ENCODE peak calls at places on chromosomes 6 and 20, in five cellular contexts. One of them, this sample, is unnamed.

GRCh38 chr6:110689275-110689935 is 125.9 kb downstream of the CDK19 start:
- DNase-seq in AG04450: no peak
- DNase-seq in activated naive CD8-positive, alpha-beta T cell treated with anti-CD3 and anti-CD28 coated beads, Interleukin-2, amount 50 U/mL, for 24 hours: no peak
- DNase-seq in left ventricle myocardium superior: no peak
- DNase-seq in HCT116: no peak
- DNase-seq in this sample: peak; percentile 20

GRCh38 chr6:22320750-22321149 is 23.9 kb upstream of the PRL start:
- DNase-seq in AG04450: peak; percentile 76
- DNase-seq in activated naive CD8-positive, alpha-beta T cell treated with anti-CD3 and anti-CD28 coated beads, Interleukin-2, amount 50 U/mL, for 24 hours: no peak
- DNase-seq in left ventricle myocardium superior: no peak
- DNase-seq in HCT116: peak; percentile 24
- DNase-seq in this sample: no peak

GRCh38 chr6:39169448-39170344 is 54.7 kb upstream of the SAYSD1 start:
- DNase-seq in AG04450: no peak
- DNase-seq in activated naive CD8-positive, alpha-beta T cell treated with anti-CD3 and anti-CD28 coated beads, Interleukin-2, amount 50 U/mL, for 24 hours: no peak
- DNase-seq in left ventricle myocardium superior: no peak
- DNase-seq in HCT116: no peak
- DNase-seq in this sample: peak; percentile 71

GRCh38 chr6:42315991-42316378 is 98.3 kb upstream of the MRPS10 start:
- DNase-seq in AG04450: peak; percentile 86
- DNase-seq in activated naive CD8-positive, alpha-beta T cell treated with anti-CD3 and anti-CD28 coated beads, Interleukin-2, amount 50 U/mL, for 24 hours: peak; percentile 37
- DNase-seq in left ventricle myocardium superior: no peak
- DNase-seq in HCT116: peak; percentile 90
- DNase-seq in this sample: no peak

GRCh38 chr20:47578543-47578942 is 76.9 kb downstream of the NCOA3 start:
- DNase-seq in AG04450: no peak
- DNase-seq in activated naive CD8-positive, alpha-beta T cell treated with anti-CD3 and anti-CD28 coated beads, Interleukin-2, amount 50 U/mL, for 24 hours: no peak
- DNase-seq in left ventricle myocardium superior: no peak
- DNase-seq in HCT116: no peak
- DNase-seq in this sample: no peak

GRCh38 chr6:163412345-163412744 is 2.2 kb upstream of the QKI start:
- DNase-seq in AG04450: no peak
- DNase-seq in activated naive CD8-positive, alpha-beta T cell treated with anti-CD3 and anti-CD28 coated beads, Interleukin-2, amount 50 U/mL, for 24 hours: no peak
- DNase-seq in left ventricle myocardium superior: no peak
- DNase-seq in HCT116: no peak
- DNase-seq in this sample: no peak

GRCh38 chr20:49957487-49957938 is 21.3 kb downstream of the RNF114 start:
- DNase-seq in AG04450: no peak
- DNase-seq in activated naive CD8-positive, alpha-beta T cell treated with anti-CD3 and anti-CD28 coated beads, Interleukin-2, amount 50 U/mL, for 24 hours: no peak
- DNase-seq in left ventricle myocardium superior: no peak
- DNase-seq in HCT116: no peak
- DNase-seq in this sample: no peak

GRCh38 chr6:122806290-122806689 is 17.2 kb downstream of the SMPDL3A start:
- DNase-seq in AG04450: no peak
- DNase-seq in activated naive CD8-positive, alpha-beta T cell treated with anti-CD3 and anti-CD28 coated beads, Interleukin-2, amount 50 U/mL, for 24 hours: no peak
- DNase-seq in left ventricle myocardium superior: no peak
- DNase-seq in HCT116: no peak
- DNase-seq in this sample: no peak

GRCh38 chr20:45014671-45015415 is 48.5 kb downstream of the STK4 start:
- DNase-seq in AG04450: no peak
- DNase-seq in activated naive CD8-positive, alpha-beta T cell treated with anti-CD3 and anti-CD28 coated beads, Interleukin-2, amount 50 U/mL, for 24 hours: no peak
- DNase-seq in left ventricle myocardium superior: no peak
- DNase-seq in HCT116: no peak
- DNase-seq in this sample: no peak

GRCh38 chr6:32337166-32337805 is 34.4 kb downstream of the TSBP1 start:
- DNase-seq in AG04450: no peak
- DNase-seq in activated naive CD8-positive, alpha-beta T cell treated with anti-CD3 and anti-CD28 coated beads, Interleukin-2, amount 50 U/mL, for 24 hours: no peak
- DNase-seq in left ventricle myocardium superior: no peak
- DNase-seq in HCT116: no peak
- DNase-seq in this sample: no peak

GRCh38 chr20:2139736-2140135 is 38.1 kb downstream of the STK35 start:
- DNase-seq in AG04450: no peak
- DNase-seq in activated naive CD8-positive, alpha-beta T cell treated with anti-CD3 and anti-CD28 coated beads, Interleukin-2, amount 50 U/mL, for 24 hours: no peak
- DNase-seq in left ventricle myocardium superior: no peak
- DNase-seq in HCT116: no peak
- DNase-seq in this sample: no peak

GRCh38 chr20:3509064-3509463 is 38.2 kb downstream of the ATRN start:
- DNase-seq in AG04450: no peak
- DNase-seq in activated naive CD8-positive, alpha-beta T cell treated with anti-CD3 and anti-CD28 coated beads, Interleukin-2, amount 50 U/mL, for 24 hours: no peak
- DNase-seq in left ventricle myocardium superior: no peak
- DNase-seq in HCT116: no peak
- DNase-seq in this sample: no peak

GRCh38 chr6:69059413-69059812 is 424.3 kb downstream of the ADGRB3 start:
- DNase-seq in AG04450: no peak
- DNase-seq in activated naive CD8-positive, alpha-beta T cell treated with anti-CD3 and anti-CD28 coated beads, Interleukin-2, amount 50 U/mL, for 24 hours: no peak
- DNase-seq in left ventricle myocardium superior: no peak
- DNase-seq in HCT116: no peak
- DNase-seq in this sample: no peak

GRCh38 chr20:19757973-19758887 is at the start of gene RIN2:
- DNase-seq in AG04450: peak; percentile 79
- DNase-seq in activated naive CD8-positive, alpha-beta T cell treated with anti-CD3 and anti-CD28 coated beads, Interleukin-2, amount 50 U/mL, for 24 hours: no peak
- DNase-seq in left ventricle myocardium superior: peak; percentile 94
- DNase-seq in HCT116: peak; percentile 21
- DNase-seq in this sample: peak; percentile 95

GRCh38 chr6:52310932-52311331 is 26.4 kb upstream of the MCM3 start:
- DNase-seq in AG04450: no peak
- DNase-seq in activated naive CD8-positive, alpha-beta T cell treated with anti-CD3 and anti-CD28 coated beads, Interleukin-2, amount 50 U/mL, for 24 hours: no peak
- DNase-seq in left ventricle myocardium superior: peak; percentile 31
- DNase-seq in HCT116: no peak
- DNase-seq in this sample: no peak

GRCh38 chr6:165956874-165957273 is 210.8 kb downstream of the TBXT start:
- DNase-seq in AG04450: no peak
- DNase-seq in activated naive CD8-positive, alpha-beta T cell treated with anti-CD3 and anti-CD28 coated beads, Interleukin-2, amount 50 U/mL, for 24 hours: no peak
- DNase-seq in left ventricle myocardium superior: no peak
- DNase-seq in HCT116: no peak
- DNase-seq in this sample: no peak

This sample was measured in mucosa of descending colon.